ENCODE peak calls at places on chromosome 12, in nine cellular contexts. M is HCT116, D is T follicular helper cell, B is adrenal gland, T is T1000, Q is NCI-H2081, V is ACHN, C is HFF-Myc, H is HL-60. K is an unnamed sample.

GRCh38 chr12:67788118-67788517 is 139.6 kb downstream of the DYRK2 start:
- DNase-seq in Q (no peak), M (no peak), C (no peak), T (no peak), V (no peak), B (no peak), D (no peak), H (no peak), K (no peak)

GRCh38 chr12:102652645-102653313 is 172.4 kb upstream of the IGF1 start:
- DNase-seq in V (no peak), H (no peak), Q (no peak), D (no peak), M (no peak), B (no peak), T (no peak), C (no peak), K (no peak)

GRCh38 chr12:116054280-116054679 is 223.2 kb downstream of the MED13L start:
- DNase-seq in C (no peak), D (no peak), B (no peak), V (no peak), M (no peak), T (no peak), Q (no peak), H (no peak), K (no peak)

GRCh38 chr12:49784756-49785409 is 43.3 kb downstream of the NCKAP5L start:
- DNase-seq in T (no peak), D (no peak), V (no peak), B (no peak), M (no peak), H (no peak), C (no peak), Q (no peak), K (no peak)

GRCh38 chr12:85575115-85576096 is 260.8 kb downstream of the RASSF9 start:
- DNase-seq in C (peak; percentile 32), T (peak; percentile 12), M (peak; percentile 54), D (no peak), Q (peak; percentile 81), H (peak; percentile 29), V (peak; percentile 81), B (peak; percentile 38), K (no peak)

GRCh38 chr12:22634883-22635282 is 9.9 kb downstream of the ETNK1 start:
- DNase-seq in H (no peak), T (no peak), M (no peak), Q (no peak), C (no peak), B (no peak), D (no peak), V (no peak), K (no peak)

GRCh38 chr12:75452675-75453330 is 27.8 kb upstream of the GLIPR1 start:
- DNase-seq in H (no peak), M (no peak), D (no peak), T (no peak), C (no peak), B (no peak), V (no peak), Q (no peak), K (no peak)

GRCh38 chr12:104720346-104721064 is 237.6 kb downstream of the SLC41A2 start:
- DNase-seq in M (no peak), Q (no peak), D (peak; percentile 64), T (no peak), C (no peak), B (no peak), V (no peak), H (peak; percentile 65), K (no peak)

GRCh38 chr12:116376354-116377193 is 99.1 kb upstream of the MED13L start:
- DNase-seq in V (no peak), D (no peak), H (no peak), T (peak; percentile 52), B (peak; percentile 39), M (no peak), C (no peak), Q (peak; percentile 82), K (no peak)

GRCh38 chr12:94240171-94240570 is 91.8 kb downstream of the PLXNC1 start:
- DNase-seq in H (peak; percentile 72), C (no peak), M (no peak), T (no peak), B (no peak), V (no peak), Q (no peak), D (no peak), K (no peak)

GRCh38 chr12:6465467-6466183 is 4.9 kb downstream of the VAMP1 start:
- DNase-seq in Q (peak; percentile 59), D (peak; percentile 38), B (peak; percentile 59), H (peak; percentile 58), M (peak; percentile 54), T (peak; percentile 14), C (peak; percentile 51), V (peak; percentile 86), K (peak; percentile 63)

GRCh38 chr12:11621797-11622423 is 27.6 kb upstream of the ETV6 start:
- DNase-seq in D (peak; percentile 3), T (no peak), B (peak; percentile 14), M (no peak), H (peak; percentile 33), Q (peak; percentile 22), C (no peak), V (peak; percentile 14), K (no peak)

GRCh38 chr12:132886529-132887477 is 602 bp downstream of the CHFR start:
- DNase-seq in V (peak; percentile 25), D (no peak), Q (peak; percentile 47), T (no peak), B (peak; percentile 25), C (no peak), M (no peak), H (peak; percentile 14), K (peak; percentile 42)

GRCh38 chr12:108854055-108854452 is 3.3 kb downstream of the SSH1 start:
- DNase-seq in T (no peak), Q (no peak), D (no peak), H (peak; percentile 25), B (peak; percentile 73), M (no peak), V (peak; percentile 79), C (no peak), K (no peak)

GRCh38 chr12:54304187-54304810 is 3.5 kb upstream of the NFE2 start:
- DNase-seq in T (no peak), V (no peak), H (peak; percentile 100), Q (peak; percentile 28), D (no peak), B (peak; percentile 68), M (no peak), C (no peak), K (no peak)

GRCh38 chr12:99339663-99340062 is 307.9 kb upstream of the GARIN6 start:
- DNase-seq in B (no peak), M (no peak), D (no peak), Q (no peak), H (no peak), V (no peak), T (no peak), C (no peak), K (no peak)

GRCh38 chr12:107196681-107197080 is 103.3 kb upstream of the CRY1 start:
- DNase-seq in H (no peak), M (no peak), B (no peak), T (no peak), Q (no peak), D (no peak), V (no peak), C (no peak), K (no peak)

GRCh38 chr12:52543985-52544888 is 8.7 kb downstream of the KRT71 start:
- DNase-seq in T (no peak), B (peak; percentile 24), V (no peak), M (no peak), Q (no peak), H (no peak), D (no peak), C (no peak), K (no peak)

GRCh38 chr12:27243006-27243405 is 1.1 kb upstream of the STK38L start:
- DNase-seq in B (no peak), C (no peak), Q (no peak), M (no peak), V (no peak), H (no peak), D (no peak), T (no peak), K (no peak)

GRCh38 chr12:123227581-123228258 is 5.2 kb downstream of the MPHOSPH9 start:
- DNase-seq in H (no peak), T (no peak), Q (no peak), B (no peak), C (no peak), D (no peak), M (no peak), V (no peak), K (no peak)

GRCh38 chr12:107560194-107560905 is 125.2 kb upstream of the PWP1 start:
- DNase-seq in T (no peak), B (no peak), D (no peak), H (no peak), Q (peak; percentile 18), M (peak; percentile 16), C (no peak), V (no peak), K (no peak)

GRCh38 chr12:76804435-76804976 is 40.6 kb downstream of the ZDHHC17 start:
- DNase-seq in Q (no peak), V (no peak), T (no peak), B (no peak), M (no peak), D (no peak), H (no peak), C (no peak), K (no peak)

GRCh38 chr12:15797818-15798217 is 8.6 kb upstream of the EPS8 start:
- DNase-seq in D (no peak), C (no peak), B (no peak), T (no peak), V (no peak), M (no peak), H (no peak), Q (no peak), K (no peak)

GRCh38 chr12:79681008-79681590 is 9.7 kb downstream of the PAWR start:
- DNase-seq in Q (no peak), D (no peak), H (no peak), C (no peak), B (no peak), V (peak; percentile 69), M (no peak), T (no peak), K (no peak)

GRCh38 chr12:69419701-69420100 is 50.5 kb upstream of the FRS2 start:
- DNase-seq in H (no peak), V (no peak), C (no peak), M (no peak), D (no peak), T (no peak), Q (no peak), B (no peak), K (no peak)

GRCh38 chr12:94674835-94675234 is 24.5 kb upstream of the TMCC3 start:
- DNase-seq in V (no peak), T (no peak), C (no peak), M (no peak), H (peak; percentile 54), D (no peak), B (peak; percentile 36), Q (no peak), K (no peak)

GRCh38 chr12:11638271-11638916 is 11.1 kb upstream of the ETV6 start:
- DNase-seq in M (no peak), H (no peak), C (no peak), B (no peak), V (no peak), D (no peak), T (no peak), Q (no peak), K (no peak)

GRCh38 chr12:72323881-72324280 is 51.7 kb downstream of the TRHDE start:
- DNase-seq in H (no peak), C (no peak), D (no peak), B (no peak), Q (no peak), T (no peak), V (no peak), M (no peak), K (no peak)

GRCh38 chr12:102080842-102081241 is 19.1 kb upstream of the WASHC3 start:
- DNase-seq in D (no peak), H (no peak), Q (no peak), B (no peak), T (no peak), M (no peak), V (no peak), C (no peak), K (no peak)

GRCh38 chr12:85626031-85626781 is 210.0 kb downstream of the RASSF9 start:
- DNase-seq in B (no peak), D (no peak), C (peak; percentile 50), Q (no peak), M (peak; percentile 52), V (peak; percentile 53), H (no peak), T (no peak), K (no peak)

K was measured in progenitor cell of endocrine pancreas.